ENCODE peak calls at places on chromosomes 3 and 15, in nine cellular contexts. J, K, F, I, R, C, E, A and V are unnamed samples.
A peak's percentile ranks its signal among the peaks of the same experiment; 100 is the strongest.

GRCh38 chr15:77753238-77753873 is 120.6 kb upstream of the LINGO1 start:
- DNase-seq in J (no peak), I (no peak), F (no peak), C (peak; percentile 4), K (no peak), E (peak; percentile 70), R (peak; percentile 90), A (no peak), V (no peak)

GRCh38 chr3:196842567-196843434 is 24.9 kb upstream of the SENP5 start:
- DNase-seq in A (no peak), E (no peak), I (no peak), C (peak; percentile 21), R (no peak), K (no peak), J (no peak), F (no peak), V (no peak)

GRCh38 chr3:5739949-5740348 is 552.4 kb downstream of the EDEM1 start:
- DNase-seq in I (no peak), K (no peak), J (no peak), R (no peak), A (no peak), C (no peak), E (no peak), F (no peak), V (no peak)

GRCh38 chr15:93467327-93467726 is 378.3 kb upstream of the RGMA start:
- DNase-seq in E (no peak), R (no peak), C (no peak), I (no peak), A (peak; percentile 35), K (no peak), F (no peak), J (no peak), V (no peak)

GRCh38 chr15:81774309-81774708 is 271.5 kb downstream of the MEX3B start:
- DNase-seq in K (no peak), I (no peak), A (no peak), E (no peak), R (no peak), F (no peak), C (no peak), J (no peak), V (no peak)

GRCh38 chr15:100601158-100601557 is 826 bp downstream of the LINS1 start:
- DNase-seq in E (no peak), J (peak; percentile 55), A (no peak), C (no peak), I (peak; percentile 66), K (no peak), R (peak; percentile 8), F (peak; percentile 46), V (no peak)

GRCh38 chr15:66515901-66516322 is 10.8 kb downstream of the ZWILCH start:
- DNase-seq in R (no peak), A (no peak), C (no peak), E (no peak), F (no peak), K (peak; percentile 59), J (no peak), I (no peak), V (no peak)

GRCh38 chr3:177824841-177825240 is 627.6 kb upstream of the TBL1XR1 start:
- DNase-seq in E (no peak), A (no peak), R (no peak), J (no peak), I (no peak), K (no peak), F (no peak), C (no peak), V (no peak)

GRCh38 chr3:136186330-136186729 is 9.8 kb downstream of the MSL2 start:
- DNase-seq in F (no peak), E (no peak), A (no peak), R (no peak), K (no peak), J (peak; percentile 32), C (peak; percentile 69), I (no peak), V (no peak)

GRCh38 chr15:68808770-68809169 is 11.9 kb downstream of the ANP32A start:
- DNase-seq in J (no peak), R (no peak), K (no peak), I (no peak), F (no peak), E (no peak), A (no peak), C (no peak), V (no peak)

GRCh38 chr3:66938338-66938963 is 59.7 kb upstream of the KBTBD8 start:
- DNase-seq in C (peak; percentile 43), K (peak; percentile 2), J (peak; percentile 13), E (peak; percentile 69), A (peak; percentile 7), R (peak; percentile 85), F (no peak), I (no peak), V (peak; percentile 67)

GRCh38 chr3:11001020-11001657 is 8.6 kb downstream of the SLC6A1 start:
- DNase-seq in F (no peak), I (no peak), A (no peak), R (peak; percentile 55), J (no peak), K (no peak), E (no peak), C (peak; percentile 16), V (no peak)

DNA sequence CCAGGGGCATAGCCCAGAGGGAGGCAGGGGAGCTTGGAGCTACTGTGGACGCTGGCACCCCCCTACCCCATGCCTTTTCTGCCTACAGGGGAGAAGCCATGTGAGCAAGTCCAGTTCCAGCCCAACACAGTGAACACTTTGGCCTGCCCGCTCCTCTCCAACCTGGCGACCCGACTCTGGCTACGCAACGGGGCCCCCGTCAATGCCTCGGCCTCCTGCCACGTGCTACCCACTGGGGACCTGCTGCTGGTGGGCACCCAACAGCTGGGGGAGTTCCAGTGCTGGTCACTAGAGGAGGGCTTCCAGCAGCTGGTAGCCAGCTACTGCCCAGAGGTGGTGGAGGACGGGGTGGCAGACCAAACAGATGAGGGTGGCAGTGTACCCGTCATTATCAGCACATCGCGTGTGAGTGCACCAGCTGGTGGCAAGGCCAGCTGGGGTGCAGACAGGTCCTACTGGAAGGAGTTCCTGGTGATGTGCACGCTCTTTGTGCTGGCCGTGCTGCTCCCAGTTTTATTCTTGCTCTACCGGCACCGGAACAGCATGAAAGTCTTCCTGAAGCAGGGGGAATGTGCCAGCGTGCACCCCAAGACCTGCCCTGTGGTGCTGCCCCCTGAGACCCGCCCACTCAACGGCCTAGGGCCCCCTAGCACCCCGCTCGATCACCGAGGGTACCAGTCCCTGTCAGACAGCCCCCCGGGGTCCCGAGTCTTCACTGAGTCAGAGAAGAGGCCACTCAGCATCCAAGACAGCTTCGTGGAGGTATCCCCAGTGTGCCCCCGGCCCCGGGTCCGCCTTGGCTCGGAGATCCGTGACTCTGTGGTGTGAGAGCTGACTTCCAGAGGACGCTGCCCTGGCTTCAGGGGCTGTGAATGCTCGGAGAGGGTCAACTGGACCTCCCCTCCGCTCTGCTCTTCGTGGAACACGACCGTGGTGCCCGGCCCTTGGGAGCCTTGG is 5.6 kb downstream of the CIB1 start:
- DNase-seq in I (no peak), J (no peak), K (no peak), A (peak; percentile 95), F (no peak), E (no peak), C (no peak), R (no peak), V (no peak)
- H3K27ac ChIP-seq in I (no peak overlapping the region), J (no peak overlapping the region), K (no peak overlapping the region), A (peak overlapping the region; percentile 87), F (no peak overlapping the region), E (no peak overlapping the region), C (no peak overlapping the region), R (no peak overlapping the region), V (no peak overlapping the region)

DNA sequence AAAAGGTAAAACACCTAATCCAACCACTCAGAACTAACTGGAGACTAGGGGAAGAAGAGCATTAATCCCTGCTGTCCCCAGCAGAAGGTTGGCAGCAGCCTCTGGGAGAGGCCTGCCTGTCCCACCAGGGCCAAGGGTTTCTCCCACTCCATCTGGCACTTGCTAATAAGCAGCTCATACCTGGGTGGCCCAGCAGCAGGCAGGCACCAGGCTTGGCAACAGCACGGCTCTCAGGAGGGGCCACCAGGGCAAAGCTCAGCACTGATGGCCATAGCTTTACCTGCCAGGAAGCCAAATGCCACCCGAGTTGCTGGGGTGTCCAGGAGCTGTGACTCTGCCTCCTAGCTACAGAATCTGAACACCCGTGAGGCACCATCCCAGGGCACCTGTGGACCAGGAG is 58.3 kb downstream of the BOC start:
- DNase-seq in J (no peak), K (no peak), R (no peak), A (no peak), F (no peak), I (no peak), C (no peak), E (no peak), V (no peak)
- H3K27ac ChIP-seq in J (no peak overlapping the region), K (no peak overlapping the region), R (no peak overlapping the region), A (no peak overlapping the region), F (no peak overlapping the region), I (no peak overlapping the region), C (no peak overlapping the region), E (no peak overlapping the region), V (no peak overlapping the region)

DNA sequence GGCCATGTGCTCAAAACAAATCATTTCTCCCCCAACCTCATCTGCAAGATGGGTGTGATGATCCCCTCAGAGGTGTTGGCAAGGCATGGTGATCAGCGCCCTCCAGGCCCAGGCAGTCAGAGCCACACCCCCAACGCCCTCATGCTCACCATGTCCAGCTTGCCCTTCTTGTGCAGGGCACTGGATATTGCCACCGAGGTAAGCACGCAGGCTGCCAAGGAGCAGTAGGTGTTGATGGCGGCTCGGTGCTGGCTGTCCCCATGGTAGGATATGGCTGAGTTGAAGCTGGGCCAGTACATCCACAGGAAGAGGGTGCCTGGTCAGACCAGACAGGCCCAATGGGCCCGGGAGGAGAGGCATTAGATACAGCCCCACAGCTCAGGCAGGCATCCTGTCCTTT is 17.2 kb downstream of the RHCG start:
- DNase-seq in J (no peak), R (no peak), K (no peak), A (no peak), I (no peak), F (no peak), E (no peak), C (no peak), V (no peak)
- H3K27ac ChIP-seq in J (no peak overlapping the region), R (no peak overlapping the region), K (no peak overlapping the region), A (no peak overlapping the region), I (no peak overlapping the region), F (no peak overlapping the region), E (no peak overlapping the region), C (no peak overlapping the region), V (no peak overlapping the region)

GRCh38 chr15:70576276-70576675 is 187.1 kb downstream of the UACA start:
- DNase-seq in K (no peak), J (no peak), I (no peak), R (no peak), A (no peak), F (no peak), C (no peak), E (no peak), V (no peak)
- H3K27ac ChIP-seq in K (no peak overlapping the region), J (no peak overlapping the region), I (no peak overlapping the region), R (no peak overlapping the region), A (no peak overlapping the region), F (no peak overlapping the region), C (no peak overlapping the region), E (no peak overlapping the region), V (no peak overlapping the region)

GRCh38 chr3:105343991-105344390 is 22.7 kb upstream of the ALCAM start:
- DNase-seq in E (no peak), C (no peak), K (no peak), R (no peak), F (no peak), J (no peak), I (no peak), A (no peak), V (no peak)
- H3K27ac ChIP-seq in E (no peak overlapping the region), C (no peak overlapping the region), K (no peak overlapping the region), R (no peak overlapping the region), F (no peak overlapping the region), J (no peak overlapping the region), I (no peak overlapping the region), A (no peak overlapping the region), V (no peak overlapping the region)